ENCODE peak calls at places on chromosome 21, in nine cellular contexts. M is CD8-positive, alpha-beta T cell; S is adrenal gland; J is stomach; Q is fibroblast of lung; I is PC-3; H is lung; Y is tibial nerve; Z is lower lobe of right lung. R is an unnamed sample.

GRCh38 chr21:41025057-41025390 is 142.9 kb upstream of the BACE2 start:
- DNase-seq in M (no peak), S (no peak), J (no peak), Q (no peak), I (no peak), H (no peak), Y (no peak), Z (no peak), R (no peak)

GRCh38 chr21:42187976-42188653 is 30.8 kb upstream of the ABCG1 start:
- DNase-seq in M (peak; percentile 58), S (peak; percentile 48), J (peak; percentile 50), Q (peak; percentile 23), I (no peak), H (peak; percentile 42), Y (peak; percentile 43), Z (peak; percentile 71), R (no peak)

GRCh38 chr21:36029309-36029708 is 31.0 kb downstream of the SETD4 start:
- DNase-seq in M (no peak), S (no peak), J (no peak), Q (no peak), I (no peak), H (no peak), Y (no peak), Z (no peak), R (no peak)

GRCh38 chr21:21813295-21813694 is 815.1 kb downstream of the NCAM2 start:
- DNase-seq in M (no peak), S (no peak), J (no peak), Q (no peak), I (no peak), H (no peak), Y (no peak), Z (no peak), R (no peak)

GRCh38 chr21:33514234-33514633 is 22.7 kb upstream of the DNAJC28 start:
- DNase-seq in M (no peak), S (no peak), J (no peak), Q (no peak), I (no peak), H (no peak), Y (no peak), Z (no peak), R (peak; percentile 56)

GRCh38 chr21:45555557-45556301 is 13.5 kb upstream of the SLC19A1 start:
- DNase-seq in M (no peak), S (peak; percentile 89), J (peak; percentile 89), Q (peak; percentile 88), I (peak; percentile 89), H (peak; percentile 89), Y (no peak), Z (peak; percentile 85), R (peak; percentile 86)

GRCh38 chr21:16492892-16493291 is 763.1 kb downstream of the USP25 start:
- DNase-seq in M (no peak), S (no peak), J (no peak), Q (peak; percentile 51), I (no peak), H (no peak), Y (no peak), Z (no peak), R (no peak)

GRCh38 chr21:46633561-46633960 is 1.9 kb upstream of the PRMT2 start:
- DNase-seq in M (no peak), S (no peak), J (no peak), Q (no peak), I (no peak), H (no peak), Y (no peak), Z (no peak), R (no peak)

GRCh38 chr21:15775291-15775690 is 45.5 kb downstream of the USP25 start:
- DNase-seq in M (no peak), S (no peak), J (no peak), Q (peak; percentile 12), I (no peak), H (no peak), Y (no peak), Z (no peak), R (no peak)

GRCh38 chr21:45177039-45177438 is 102.7 kb downstream of the ADARB1 start:
- DNase-seq in M (no peak), S (no peak), J (no peak), Q (no peak), I (no peak), H (no peak), Y (no peak), Z (no peak), R (no peak)

GRCh38 chr21:33642896-33643657 is 776 bp downstream of the ITSN1 start:
- DNase-seq in M (no peak), S (peak; percentile 39), J (peak; percentile 31), Q (peak; percentile 38), I (peak; percentile 38), H (peak; percentile 48), Y (no peak), Z (peak; percentile 60), R (peak; percentile 35)

GRCh38 chr21:36719614-36720013 is 20.7 kb downstream of the SIM2 start:
- DNase-seq in M (no peak), S (no peak), J (peak; percentile 91), Q (no peak), I (no peak), H (no peak), Y (no peak), Z (no peak), R (no peak)

GRCh38 chr21:25330266-25330665 is 277.0 kb downstream of the MRPL39 start:
- DNase-seq in M (no peak), S (no peak), J (no peak), Q (no peak), I (peak; percentile 25), H (no peak), Y (no peak), Z (no peak), R (no peak)

GRCh38 chr21:33961061-33961460 is 45.5 kb upstream of the ATP5PO start:
- DNase-seq in M (no peak), S (no peak), J (no peak), Q (no peak), I (no peak), H (no peak), Y (no peak), Z (no peak), R (no peak)

GRCh38 chr21:44732956-44733355 is 21.6 kb upstream of the TSPEAR start:
- DNase-seq in M (no peak), S (no peak), J (no peak), Q (no peak), I (peak; percentile 46), H (no peak), Y (no peak), Z (no peak), R (no peak)

GRCh38 chr21:28196981-28197380 is 795.7 kb downstream of the LTN1 start:
- DNase-seq in M (no peak), S (no peak), J (no peak), Q (no peak), I (no peak), H (no peak), Y (no peak), Z (no peak), R (no peak)
- H3K36me3 ChIP-seq in M (no peaks in the 10 kb centered on the region), S (no peaks in the 10 kb centered on the region), J (no peaks in the 10 kb centered on the region), Q (no peaks in the 10 kb centered on the region), I (no peaks in the 10 kb centered on the region), H (no peaks in the 10 kb centered on the region), Y (no peaks in the 10 kb centered on the region), Z (no peaks in the 10 kb centered on the region), R (no peaks in the 10 kb centered on the region)

DNA sequence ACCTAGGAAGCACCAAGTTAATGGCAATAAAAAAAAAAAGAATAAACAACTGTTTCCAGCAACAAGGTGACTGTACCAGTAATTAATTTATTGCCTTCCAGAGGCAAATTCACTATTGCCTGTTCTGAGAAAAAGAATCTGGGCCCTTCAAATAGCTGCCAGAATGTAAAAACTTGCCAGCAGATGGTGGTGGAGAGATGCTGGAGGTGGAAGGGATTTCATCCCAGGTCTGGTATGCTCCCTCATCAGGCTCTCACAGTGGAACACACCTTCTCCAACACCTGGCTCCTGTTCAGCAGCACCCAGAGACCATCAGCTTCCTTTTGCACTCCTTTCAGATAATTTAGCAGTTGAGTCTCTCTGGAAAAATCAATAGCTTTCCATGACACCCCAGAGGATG is 792.9 kb upstream of the ADAMTS5 start:
- DNase-seq in M (no peak), S (no peak), J (no peak), Q (no peak), I (peak; percentile 13), H (no peak), Y (no peak), Z (no peak), R (no peak)
- TF ChIP-seq CTCF in M (no peak), S (no peak), J (no peak), Q (peak; percentile 17), I (peak; percentile 30), H (no peak), Y (no peak), Z (peak; percentile 10), R (no peak)

GRCh38 chr21:38989745-38990423 is 184.2 kb downstream of the ETS2 start:
- DNase-seq in M (no peak), S (no peak), J (peak; percentile 59), Q (peak; percentile 94), I (peak; percentile 48), H (no peak), Y (no peak), Z (no peak), R (peak; percentile 80)

GRCh38 chr21:38992737-38993136 is 187.0 kb downstream of the ETS2 start:
- DNase-seq in M (no peak), S (no peak), J (no peak), Q (no peak), I (no peak), H (no peak), Y (no peak), Z (no peak), R (no peak)

GRCh38 chr21:38988211-38989096 is 182.7 kb downstream of the ETS2 start:
- DNase-seq in M (no peak), S (no peak), J (no peak), Q (no peak), I (no peak), H (no peak), Y (no peak), Z (no peak), R (no peak)

GRCh38 chr21:38989097-38989744 is 183.5 kb downstream of the ETS2 start:
- DNase-seq in M (no peak), S (no peak), J (no peak), Q (no peak), I (no peak), H (no peak), Y (no peak), Z (no peak), R (no peak)

DNA sequence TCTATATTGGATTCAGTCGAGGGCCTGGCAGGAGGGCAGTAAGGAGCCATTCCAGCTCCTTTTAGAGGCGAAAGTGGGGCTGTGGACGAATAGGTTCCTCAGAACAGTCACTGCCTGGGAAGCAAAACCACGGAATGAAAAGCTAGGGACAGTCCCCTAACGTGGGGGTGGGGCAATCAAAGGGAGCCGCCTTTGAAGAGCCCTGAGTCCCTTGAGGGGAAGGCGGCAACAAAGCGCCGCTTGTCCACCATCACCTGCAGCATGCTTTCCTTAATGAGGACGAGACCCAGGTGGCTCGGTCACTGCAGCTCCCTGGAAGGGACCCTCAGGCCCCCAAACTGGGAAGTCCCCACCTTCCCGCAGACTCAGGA is 184.7 kb downstream of the ETS2 start:
- DNase-seq in M (no peak), S (no peak), J (peak; percentile 36), Q (no peak), I (no peak), H (no peak), Y (no peak), Z (no peak), R (no peak)
- H3K4me1 ChIP-seq in M (no peaks in the 10 kb centered on the region), S (peaks cover 68% of the 10 kb centered on the region), J (peaks cover 25% of the 10 kb centered on the region), Q (peaks cover 50% of the 10 kb centered on the region), I (peaks cover 27% of the 10 kb centered on the region), H (peaks cover 33% of the 10 kb centered on the region), Y (no peaks in the 10 kb centered on the region), Z (peaks cover 95% of the 10 kb centered on the region), R (peaks cover 67% of the 10 kb centered on the region)

DNA sequence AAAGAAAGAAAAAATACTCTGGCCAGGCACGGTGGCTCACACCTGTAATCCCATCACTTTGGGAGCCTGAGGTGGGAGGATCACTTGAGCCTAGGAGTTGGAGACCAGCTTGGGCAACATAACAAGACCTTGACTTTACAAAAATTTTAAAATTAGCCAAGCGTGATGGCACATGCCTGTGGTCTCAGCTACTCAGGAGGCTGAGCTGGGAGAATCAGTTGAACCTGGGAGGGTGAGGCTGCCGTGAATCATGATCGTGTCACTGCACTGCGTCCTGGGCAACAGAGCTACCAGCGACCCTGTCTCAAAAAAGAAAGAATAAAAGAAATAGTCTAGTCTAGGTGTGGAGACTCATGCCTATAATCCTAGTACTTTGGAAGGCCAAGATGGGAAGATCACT is 22.3 kb downstream of the RRP1B start:
- DNase-seq in M (no peak), S (no peak), J (no peak), Q (peak; percentile 15), I (peak; percentile 43), H (no peak), Y (no peak), Z (no peak), R (no peak)
- H3K36me3 ChIP-seq in M (peaks cover 59% of the 10 kb centered on the region), S (no peaks in the 10 kb centered on the region), J (peaks cover 98% of the 10 kb centered on the region), Q (peaks cover 10% of the 10 kb centered on the region), I (peaks cover 67% of the 10 kb centered on the region), H (peaks cover 15% of the 10 kb centered on the region), Y (peaks cover 34% of the 10 kb centered on the region), Z (peaks cover 97% of the 10 kb centered on the region), R (peaks cover 37% of the 10 kb centered on the region)